ENCODE peak calls at places on chromosomes 5 and 9, in five cellular contexts. H, S, I, O and P are unnamed samples.

GRCh38 chr5:96733771-96734498 is 71.8 kb downstream of the CAST start:
- DNase-seq in S (no peak), I (no peak), H (no peak), O (no peak), P (no peak)

GRCh38 chr9:128627127-128627715 is 29.4 kb downstream of the DYNC2I2 start:
- DNase-seq in O (no peak), H (no peak), I (no peak), S (no peak), P (no peak)

GRCh38 chr5:150640311-150641005 is at the start of gene SYNPO:
- DNase-seq in O (peak), H (peak), S (peak), I (no peak), P (peak)

GRCh38 chr5:116569999-116570398 is 4.6 kb downstream of the SEMA6A start:
- DNase-seq in O (no peak), H (no peak), S (no peak), I (no peak), P (no peak)

GRCh38 chr9:112894031-112894430 is 3.4 kb upstream of the SLC46A2 start:
- DNase-seq in S (no peak), H (no peak), O (no peak), I (no peak), P (no peak)

GRCh38 chr9:2085719-2086515 is 70.8 kb downstream of the SMARCA2 start:
- DNase-seq in S (peak), I (no peak), O (peak), H (no peak), P (peak)

GRCh38 chr5:180059326-180059725 is 12.2 kb downstream of the RNF130 start:
- DNase-seq in I (no peak), O (no peak), S (no peak), H (no peak), P (no peak)

GRCh38 chr5:131953969-131954368 is 8.5 kb upstream of the MEIKIN start:
- DNase-seq in O (no peak), I (no peak), S (no peak), H (no peak), P (no peak)

GRCh38 chr9:132443951-132444615 is 34.1 kb downstream of the CFAP77 start:
- DNase-seq in I (no peak), O (no peak), H (no peak), S (no peak), P (no peak)

GRCh38 chr5:121968910-121969607 is 7.3 kb downstream of the SRFBP1 start:
- DNase-seq in O (peak), S (peak), H (peak), I (no peak), P (peak)

GRCh38 chr9:109052416-109052815 is 39.1 kb upstream of the CTNNAL1 start:
- DNase-seq in O (no peak), H (no peak), S (peak), I (no peak), P (no peak)

GRCh38 chr5:79069488-79070001 is at the start of the genes BHMT2 and DMGDH:
- DNase-seq in S (peak), I (no peak), O (no peak), H (no peak), P (peak)

GRCh38 chr5:62051747-62052146 is 254.3 kb upstream of the KIF2A start:
- DNase-seq in S (no peak), H (no peak), O (no peak), I (no peak), P (no peak)

GRCh38 chr5:59548807-59549357 is 344.6 kb downstream of the PDE4D start:
- DNase-seq in H (peak), S (no peak), I (no peak), O (no peak), P (no peak)

GRCh38 chr5:55113327-55113726 is 10.9 kb downstream of the GZMA start:
- DNase-seq in O (no peak), I (no peak), H (no peak), S (no peak), P (no peak)

GRCh38 chr5:32388429-32389111 is 56.0 kb downstream of the ZFR start:
- DNase-seq in H (no peak), I (no peak), O (peak), S (peak), P (no peak)

GRCh38 chr9:86034863-86035734 is 64.3 kb downstream of the GOLM1 start:
- DNase-seq in H (peak), O (no peak), I (no peak), S (peak), P (peak)

GRCh38 chr9:17330097-17330496 is 195.3 kb downstream of the CNTLN start:
- DNase-seq in O (no peak), H (no peak), I (no peak), S (peak), P (no peak)

GRCh38 chr9:136773386-136774044 is 9.2 kb upstream of the LCN15 start:
- DNase-seq in I (no peak), H (no peak), O (no peak), S (peak), P (peak)

GRCh38 chr5:73740274-73740790 is 114.3 kb downstream of the ARHGEF28 start:
- DNase-seq in I (no peak), S (no peak), O (no peak), H (no peak), P (peak)